ENCODE peak calls at places on chromosomes 6 and 20, in six cellular contexts. P is OCI-M1; I is hypothalamus; G is dorsolateral prefrontal cortex; X is effector CD4-positive, alpha-beta T cell; L is AG10803. Q is an unnamed sample.

GRCh38 chr20:48983423-48984400 is 62.2 kb downstream of the ARFGEF2 start:
- DNase-seq in P (no peak), I (no peak), G (no peak), X (no peak), L (peak; percentile 63), Q (peak; percentile 20)

GRCh38 chr6:95325858-95326257 is 251.5 kb upstream of the MANEA start:
- DNase-seq in P (peak; percentile 25), I (no peak), G (no peak), X (no peak), L (no peak), Q (no peak)

GRCh38 chr6:169240591-169241390 is 12.9 kb downstream of the THBS2 start:
- DNase-seq in P (no peak), I (no peak), G (no peak), X (no peak), L (no peak), Q (no peak)

GRCh38 chr20:11302436-11302835 is 615.3 kb upstream of the BTBD3 start:
- DNase-seq in P (no peak), I (no peak), G (no peak), X (no peak), L (peak; percentile 55), Q (no peak)

GRCh38 chr20:62191781-62192559 is 9.1 kb downstream of the MTG2 start:
- DNase-seq in P (no peak), I (no peak), G (no peak), X (no peak), L (no peak), Q (no peak)

GRCh38 chr20:51014797-51015722 is 7.8 kb downstream of the KCNG1 start:
- DNase-seq in P (peak; percentile 55), I (no peak), G (peak; percentile 46), X (no peak), L (peak; percentile 61), Q (no peak)

GRCh38 chr6:21987501-21987957 is 309.3 kb downstream of the PRL start:
- DNase-seq in P (peak; percentile 85), I (no peak), G (no peak), X (no peak), L (peak; percentile 84), Q (peak; percentile 58)

GRCh38 chr6:105639124-105639523 is 236.2 kb upstream of the PREP start:
- DNase-seq in P (no peak), I (no peak), G (no peak), X (no peak), L (no peak), Q (no peak)

GRCh38 chr6:152316024-152316423 is 321.1 kb downstream of the SYNE1 start:
- DNase-seq in P (no peak), I (no peak), G (no peak), X (no peak), L (peak; percentile 64), Q (peak; percentile 44)

GRCh38 chr6:105869835-105870506 is 216.2 kb upstream of the PRDM1 start:
- DNase-seq in P (peak; percentile 26), I (no peak), G (no peak), X (no peak), L (no peak), Q (no peak)

GRCh38 chr6:16819752-16820151 is 58.5 kb upstream of the ATXN1 start:
- DNase-seq in P (peak; percentile 10), I (no peak), G (no peak), X (no peak), L (peak; percentile 32), Q (no peak)

GRCh38 chr6:6820688-6821238 is 232.2 kb downstream of the LY86 start:
- DNase-seq in P (no peak), I (no peak), G (no peak), X (no peak), L (no peak), Q (no peak)

GRCh38 chr20:51350941-51351631 is 191.4 kb downstream of the NFATC2 start:
- DNase-seq in P (no peak), I (no peak), G (no peak), X (no peak), L (peak; percentile 57), Q (no peak)

GRCh38 chr6:37698264-37699137 is 818 bp upstream of the MDGA1 start:
- DNase-seq in P (peak; percentile 57), I (no peak), G (no peak), X (peak; percentile 54), L (peak; percentile 70), Q (peak; percentile 47)

GRCh38 chr6:112786801-112787200 is 439.7 kb downstream of the RFPL4B start:
- DNase-seq in P (no peak), I (no peak), G (no peak), X (no peak), L (no peak), Q (no peak)

GRCh38 chr6:30601815-30602641 is 15.0 kb downstream of the PPP1R10 start:
- DNase-seq in P (no peak), I (no peak), G (no peak), X (no peak), L (no peak), Q (no peak)

GRCh38 chr20:32343438-32343837 is 14.7 kb upstream of the ASXL1 start:
- DNase-seq in P (no peak), I (no peak), G (no peak), X (no peak), L (peak; percentile 85), Q (no peak)

Q was measured in psoas muscle.